ENCODE peak calls at places on chromosomes 16 and 17, in nine cellular contexts. H is HepG2; L is HFF-Myc; D is left ventricle myocardium inferior; B is thyroid gland; M is CD8-positive, alpha-beta T cell; N is cardiac fibroblast; Q is lower leg skin; F is prostate gland. J is an unnamed sample.

GRCh38 chr17:27954521-27955495 is 61.6 kb upstream of the LYRM9 start:
- DNase-seq in D (no peak), L (no peak), F (no peak), Q (no peak), H (no peak), B (peak; percentile 72), N (no peak), M (no peak), J (no peak)

GRCh38 chr16:27698266-27698665 is 148.3 kb downstream of the KATNIP start:
- DNase-seq in M (no peak), N (no peak), H (no peak), D (no peak), B (no peak), F (no peak), Q (no peak), L (no peak), J (no peak)

GRCh38 chr17:11908711-11909146 is 88.5 kb downstream of the ZNF18 start:
- DNase-seq in B (no peak), Q (no peak), D (no peak), L (no peak), F (no peak), H (no peak), N (no peak), M (no peak), J (no peak)

GRCh38 chr16:50195276-50195675 is 42.2 kb downstream of the TENT4B start:
- DNase-seq in F (no peak), N (peak; percentile 53), Q (no peak), B (no peak), L (no peak), M (no peak), H (no peak), D (no peak), J (peak; percentile 10)

GRCh38 chr16:27238591-27238990 is 30.0 kb downstream of the NSMCE1 start:
- DNase-seq in D (no peak), N (no peak), H (no peak), M (no peak), L (no peak), F (no peak), B (no peak), Q (no peak), J (no peak)

GRCh38 chr17:6108987-6109386 is 38.8 kb downstream of the WSCD1 start:
- DNase-seq in F (no peak), Q (no peak), H (no peak), M (no peak), N (no peak), L (no peak), D (no peak), B (no peak), J (no peak)

GRCh38 chr16:54060599-54061355 is 225.8 kb downstream of the IRX3 start:
- DNase-seq in F (no peak), Q (no peak), N (no peak), D (no peak), L (no peak), B (no peak), H (no peak), M (no peak), J (no peak)

GRCh38 chr16:61934591-61934990 is 101.6 kb downstream of the CDH8 start:
- DNase-seq in N (no peak), H (no peak), L (no peak), M (no peak), D (no peak), F (no peak), Q (no peak), B (no peak), J (no peak)

GRCh38 chr17:869067-869466 is 86.9 kb downstream of the MRM3 start:
- DNase-seq in F (no peak), N (peak; percentile 46), H (no peak), M (no peak), Q (peak; percentile 70), B (no peak), D (peak; percentile 71), L (no peak), J (no peak)

GRCh38 chr17:8696951-8697745 is 47.5 kb downstream of the CCDC42 start:
- DNase-seq in N (no peak), B (no peak), Q (no peak), D (no peak), F (no peak), M (no peak), L (peak; percentile 77), H (peak; percentile 42), J (no peak)

GRCh38 chr16:83833921-83834320 is 26.1 kb downstream of the HSBP1 start:
- DNase-seq in L (no peak), Q (no peak), N (no peak), F (no peak), D (no peak), H (peak; percentile 19), B (no peak), M (no peak), J (no peak)

GRCh38 chr17:62994931-62995330 is 28.9 kb downstream of the TANC2 start:
- DNase-seq in N (peak; percentile 45), D (no peak), Q (no peak), H (no peak), B (no peak), M (no peak), L (no peak), F (no peak), J (no peak)

GRCh38 chr17:77449908-77450741 is 309.4 kb downstream of the SEC14L1 start:
- DNase-seq in H (peak; percentile 92), D (peak; percentile 86), F (peak; percentile 73), N (peak; percentile 70), Q (peak; percentile 64), L (no peak), M (no peak), B (peak; percentile 72), J (peak; percentile 25)

DNA sequence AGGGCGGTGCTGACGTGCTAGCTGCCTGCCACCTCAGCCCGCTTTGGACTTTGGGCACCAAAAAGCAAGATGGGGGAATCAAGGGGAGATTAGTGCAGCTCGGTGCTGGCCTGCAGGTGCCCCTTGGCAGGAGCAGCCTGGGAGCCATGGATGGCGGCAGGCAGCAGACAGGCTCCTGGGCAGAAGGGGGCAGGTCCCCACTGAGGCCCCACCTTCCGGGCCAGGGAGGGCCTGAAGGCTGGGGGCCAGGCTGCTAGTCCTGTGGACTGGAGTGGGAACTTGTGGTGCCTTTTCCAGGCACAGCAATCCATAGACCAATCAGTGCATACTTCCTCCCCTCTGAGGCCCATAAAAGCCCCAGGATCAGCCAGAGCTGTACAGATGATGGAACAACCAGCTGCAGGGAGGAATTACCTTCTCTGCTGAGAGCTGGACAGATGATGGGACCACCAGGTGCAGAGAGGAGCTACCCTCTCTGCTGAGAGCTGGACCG is 64.0 kb downstream of the USP32 start:
- DNase-seq in M (no peak), D (no peak), H (no peak), L (no peak), Q (no peak), F (no peak), N (no peak), B (no peak), J (no peak)
- H3K4me3 ChIP-seq in M (no peak overlapping the region), D (no peak overlapping the region), H (no peak overlapping the region), L (no peak overlapping the region), Q (no peak overlapping the region), F (no peak overlapping the region), N (no peak overlapping the region), B (no peak overlapping the region), J (no peak overlapping the region)

GRCh38 chr17:32348483-32348800 is 1.5 kb upstream of the ZNF207 start:
- DNase-seq in N (no peak), D (no peak), H (no peak), B (no peak), F (no peak), M (no peak), L (no peak), Q (no peak), J (no peak)
- H3K4me3 ChIP-seq in N (no peak overlapping the region), D (no peak overlapping the region), H (no peak overlapping the region), B (no peak overlapping the region), F (no peak overlapping the region), M (no peak overlapping the region), L (no peak overlapping the region), Q (no peak overlapping the region), J (no peak overlapping the region)

DNA sequence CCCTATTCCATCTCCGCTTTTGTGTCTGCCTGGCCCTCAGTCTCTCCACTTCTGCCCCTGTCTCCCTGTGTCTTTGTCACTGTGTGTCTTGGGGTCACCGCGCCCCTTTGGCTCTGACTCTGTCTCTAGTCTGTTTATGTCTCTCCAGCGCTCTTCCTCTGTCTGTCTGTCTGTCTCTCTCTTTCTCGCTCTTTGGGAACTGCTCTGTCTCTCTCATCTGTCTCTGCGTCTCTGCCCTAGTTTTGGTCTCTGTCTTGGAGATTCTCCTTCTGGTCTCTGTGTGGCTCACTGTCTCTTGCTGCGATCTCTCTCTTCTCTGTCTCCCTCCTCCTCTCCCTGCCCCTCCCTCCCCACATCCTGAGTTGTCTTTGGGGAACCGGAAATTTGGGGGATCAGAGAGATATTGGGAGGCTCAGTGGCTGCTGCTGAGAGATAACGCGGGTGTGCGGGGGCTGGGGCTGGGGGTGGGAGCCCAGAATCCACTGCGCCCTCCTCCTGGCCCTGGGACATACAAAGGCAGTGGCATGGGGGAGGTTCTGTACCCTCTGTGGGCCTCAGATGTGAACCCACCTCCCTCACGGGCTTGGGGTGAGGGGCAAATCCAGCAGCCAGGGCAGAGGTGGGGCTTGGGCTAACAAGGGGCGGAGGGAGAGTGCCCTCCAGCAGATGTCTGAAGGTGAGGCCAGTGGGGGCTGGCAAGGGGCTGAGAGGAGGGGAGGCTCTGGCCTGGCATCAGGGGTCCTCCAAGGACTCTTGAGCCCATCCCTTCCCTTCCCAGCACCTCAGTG is 24.4 kb downstream of the LAT start:
- DNase-seq in Q (no peak), H (no peak), F (no peak), D (no peak), B (no peak), M (peak; percentile 64), N (no peak), L (no peak), J (no peak)
- H3K4me3 ChIP-seq in Q (no peak overlapping the region), H (no peak overlapping the region), F (no peak overlapping the region), D (no peak overlapping the region), B (no peak overlapping the region), M (peak overlapping the region; percentile 2), N (no peak overlapping the region), L (no peak overlapping the region), J (no peak overlapping the region)

GRCh38 chr17:72122002-72122310 is 1.1 kb downstream of the SOX9 start:
- DNase-seq in D (no peak), Q (no peak), L (no peak), M (no peak), H (no peak), N (no peak), B (no peak), F (no peak), J (peak; percentile 42)

GRCh38 chr17:72121164-72122001 is 563 bp downstream of the SOX9 start:
- DNase-seq in L (no peak), F (no peak), Q (no peak), M (no peak), B (peak; percentile 70), H (no peak), N (peak; percentile 48), D (peak; percentile 36), J (peak; percentile 48)

GRCh38 chr17:72119280-72119962 is 1.4 kb upstream of the SOX9 start:
- DNase-seq in D (no peak), L (no peak), Q (no peak), F (no peak), M (no peak), H (no peak), N (no peak), B (no peak), J (no peak)

GRCh38 chr17:72119963-72120877 is 600 bp upstream of the SOX9 start:
- DNase-seq in M (no peak), F (peak; percentile 46), N (peak; percentile 74), D (peak; percentile 50), B (peak; percentile 59), H (peak; percentile 79), Q (no peak), L (no peak), J (peak; percentile 73)

DNA sequence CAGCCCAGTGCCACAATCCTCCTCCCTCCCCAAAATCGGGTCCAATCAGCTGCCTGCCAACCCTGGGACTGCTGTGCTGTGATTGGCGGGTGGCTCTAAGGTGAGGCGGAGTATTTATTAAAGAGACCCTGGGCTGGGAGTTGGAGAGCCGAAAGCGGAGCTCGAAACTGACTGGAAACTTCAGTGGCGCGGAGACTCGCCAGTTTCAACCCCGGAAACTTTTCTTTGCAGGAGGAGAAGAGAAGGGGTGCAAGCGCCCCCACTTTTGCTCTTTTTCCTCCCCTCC is at the start of gene SOX9:
- DNase-seq in Q (peak; percentile 86), H (peak; percentile 98), F (peak; percentile 97), N (peak; percentile 77), D (peak; percentile 89), L (no peak), M (no peak), B (peak; percentile 96), J (peak; percentile 99)
- H3K4me3 ChIP-seq in Q (peak within 1 kb of the TSS; percentile 57), H (peak within 1 kb of the TSS; percentile 86), F (peak within 1 kb of the TSS; percentile 78), N (peak within 1 kb of the TSS; percentile 79), D (peak within 1 kb of the TSS; percentile 81), L (peak within 1 kb of the TSS; percentile 51), M (no peak within 1 kb of the TSS), B (peak within 1 kb of the TSS; percentile 83), J (peak within 1 kb of the TSS; percentile 85)

J was measured in PC-3.